ENCODE peak calls at places on chromosomes 7 and 10, in six cellular contexts. O is lower leg skin, X is Calu3, V is epithelial cell of esophagus, Q is HFF-Myc, A is OCI-LY7. S is an unnamed sample.

GRCh38 chr10:110989016-110989415 is 69.6 kb downstream of the SHOC2 start:
- DNase-seq in A (no peak), Q (no peak), V (peak), O (no peak), X (no peak), S (no peak)

GRCh38 chr10:6091630-6092029 is 2.8 kb downstream of the RBM17 start:
- DNase-seq in X (no peak), V (no peak), O (no peak), A (peak), Q (no peak), S (no peak)

GRCh38 chr7:130822642-130823041 is 88.6 kb upstream of the KLF14 start:
- DNase-seq in X (no peak), Q (no peak), O (no peak), A (no peak), V (no peak), S (no peak)

GRCh38 chr7:77824636-77825035 is 26.1 kb downstream of the PHTF2 start:
- DNase-seq in O (no peak), A (no peak), V (no peak), X (no peak), Q (no peak), S (no peak)

GRCh38 chr10:3902809-3903410 is 117.9 kb upstream of the KLF6 start:
- DNase-seq in A (no peak), X (no peak), O (no peak), V (peak), Q (no peak), S (no peak)

GRCh38 chr7:130139193-130139950 is 65.8 kb downstream of the TMEM209 start:
- DNase-seq in A (no peak), Q (no peak), V (no peak), O (no peak), X (no peak), S (peak)

GRCh38 chr10:4354382-4354812 is 471.6 kb upstream of the AKR1E2 start:
- DNase-seq in V (peak), Q (peak), O (no peak), A (no peak), X (peak), S (no peak)

GRCh38 chr10:117948493-117948892 is 98.2 kb downstream of the RAB11FIP2 start:
- DNase-seq in A (no peak), O (no peak), V (no peak), Q (no peak), X (no peak), S (no peak)

GRCh38 chr10:122149138-122149606 is 121.9 kb upstream of the BTBD16 start:
- DNase-seq in Q (no peak), A (no peak), O (peak), V (no peak), X (no peak), S (no peak)

GRCh38 chr10:105605873-105606272 is 964.8 kb downstream of the SORCS3 start:
- DNase-seq in O (no peak), V (no peak), X (no peak), A (no peak), Q (no peak), S (no peak)

GRCh38 chr10:11135709-11136108 is 118.0 kb downstream of the CELF2 start:
- DNase-seq in X (no peak), Q (no peak), A (no peak), V (no peak), O (no peak), S (no peak)

GRCh38 chr10:1156921-1157614 is 100.9 kb downstream of the WDR37 start:
- DNase-seq in X (no peak), O (peak), Q (no peak), V (no peak), A (no peak), S (peak)

GRCh38 chr10:129963831-129964501 is at the start of gene EBF3:
- DNase-seq in Q (no peak), A (no peak), O (peak), X (peak), V (peak), S (peak)

GRCh38 chr7:45930967-45931366 is 9.9 kb upstream of the IGFBP3 start:
- DNase-seq in X (no peak), A (no peak), Q (no peak), O (no peak), V (no peak), S (no peak)

GRCh38 chr7:69717221-69717620 is 118.9 kb downstream of the AUTS2 start:
- DNase-seq in X (no peak), A (no peak), O (no peak), V (no peak), Q (no peak), S (no peak)

GRCh38 chr10:79638318-79638717 is 27.6 kb downstream of the SFTPA1 start:
- DNase-seq in Q (no peak), O (no peak), X (no peak), A (no peak), V (no peak), S (no peak)

GRCh38 chr7:5597772-5598171 is 174.1 kb upstream of the TNRC18 start:
- DNase-seq in A (no peak), X (no peak), V (no peak), Q (no peak), O (no peak), S (no peak)

GRCh38 chr7:148149730-148150129 is 440.8 kb upstream of the C7orf33 start:
- DNase-seq in Q (no peak), O (no peak), V (no peak), A (no peak), X (no peak), S (no peak)

GRCh38 chr7:148148456-148148855 is 442.1 kb upstream of the C7orf33 start:
- DNase-seq in A (no peak), O (no peak), Q (no peak), X (no peak), V (no peak), S (no peak)

GRCh38 chr7:148155826-148156225 is 434.7 kb upstream of the C7orf33 start:
- DNase-seq in X (no peak), Q (no peak), V (no peak), O (no peak), A (no peak), S (no peak)

GRCh38 chr7:148153611-148154010 is 437.0 kb upstream of the C7orf33 start:
- DNase-seq in O (no peak), V (no peak), A (no peak), Q (no peak), X (no peak), S (no peak)

DNA sequence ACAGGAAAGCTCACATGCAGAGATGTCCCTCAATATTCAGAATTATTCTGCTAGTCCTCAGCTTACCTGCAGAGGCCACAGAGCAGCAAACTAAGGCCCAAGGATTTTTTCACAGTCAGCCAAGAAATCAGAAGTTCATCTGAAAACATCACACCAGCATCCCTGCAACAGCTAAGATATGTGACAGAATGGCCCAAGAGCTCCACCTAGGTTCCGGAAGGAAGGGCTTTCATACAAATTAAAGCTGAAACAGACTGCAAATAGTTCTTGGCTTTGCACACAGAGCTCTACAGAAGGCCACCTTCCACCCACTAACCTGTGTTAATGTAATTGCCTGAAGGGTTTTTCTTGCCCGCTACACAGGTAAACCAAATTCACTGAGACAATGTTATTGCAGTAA is 438.8 kb upstream of the C7orf33 start:
- DNase-seq in X (no peak), Q (no peak), V (no peak), A (no peak), O (no peak), S (no peak)
- TF ChIP-seq CTCF in X (no peak), Q (no peak), V (no peak), A (peak), O (no peak), S (no peak)

DNA sequence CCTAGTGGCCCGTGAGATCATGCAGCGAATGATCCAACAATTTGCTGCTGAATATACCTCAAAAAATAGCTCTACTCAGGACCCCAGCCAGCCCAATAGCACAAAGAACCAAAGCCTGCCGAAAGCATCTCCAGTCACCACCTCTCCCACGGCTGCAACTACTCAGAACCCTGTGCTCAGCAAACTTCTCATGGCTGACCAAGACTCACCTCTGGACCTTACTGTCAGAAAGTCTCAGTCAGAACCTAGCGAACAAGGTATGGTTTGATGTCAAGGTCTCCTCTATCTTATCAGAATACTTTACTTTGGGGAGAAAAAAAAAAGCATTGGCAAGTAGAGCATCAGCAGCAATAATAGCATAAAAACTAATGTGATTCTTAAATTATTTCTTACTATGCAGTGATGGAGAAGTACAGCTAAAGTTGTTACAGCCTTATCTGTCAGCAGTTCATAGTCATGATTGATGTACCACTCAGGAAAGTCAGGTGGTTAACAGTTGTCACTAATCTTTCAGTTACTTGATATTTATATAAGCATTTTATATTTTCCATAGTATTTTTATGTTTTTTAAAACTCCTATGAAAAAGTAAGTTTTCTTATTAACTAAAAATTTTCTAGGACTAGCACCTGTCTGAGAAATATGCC is 117.1 kb downstream of the LCOR start:
- DNase-seq in A (no peak), O (no peak), Q (no peak), V (no peak), X (no peak), S (no peak)
- TF ChIP-seq CTCF in A (no peak), O (no peak), Q (no peak), V (no peak), X (no peak), S (no peak)

GRCh38 chr10:69361303-69361614 is 55.5 kb downstream of the TACR2 start:
- DNase-seq in A (no peak), O (no peak), V (no peak), X (no peak), Q (no peak), S (no peak)

GRCh38 chr10:69363666-69364065 is 53.1 kb downstream of the TACR2 start:
- DNase-seq in X (no peak), V (peak), Q (no peak), O (no peak), A (no peak), S (no peak)

GRCh38 chr10:69362471-69362954 is 54.2 kb downstream of the TACR2 start:
- DNase-seq in Q (no peak), O (no peak), X (peak), A (no peak), V (peak), S (no peak)

GRCh38 chr10:69367469-69367868 is 49.2 kb downstream of the TACR2 start:
- DNase-seq in X (no peak), O (no peak), V (no peak), A (no peak), Q (no peak), S (no peak)

GRCh38 chr10:69364232-69364631 is 52.5 kb downstream of the TACR2 start:
- DNase-seq in V (no peak), X (no peak), Q (no peak), A (no peak), O (no peak), S (no peak)
- TF ChIP-seq CTCF in V (no peak), X (no peak), Q (no peak), A (peak), O (no peak), S (no peak)

GRCh38 chr7:47089068-47089417 is 492.9 kb downstream of the TNS3 start:
- DNase-seq in V (no peak), X (no peak), A (no peak), O (no peak), Q (no peak), S (no peak)
- TF ChIP-seq CTCF in V (no peak), X (no peak), A (peak), O (no peak), Q (no peak), S (no peak)

GRCh38 chr7:149375234-149376008 is 85.4 kb downstream of the ZNF777 start:
- DNase-seq in A (no peak), X (no peak), V (no peak), Q (no peak), O (no peak), S (no peak)

GRCh38 chr7:149385195-149385955 is 75.5 kb downstream of the ZNF777 start:
- DNase-seq in A (no peak), Q (no peak), V (no peak), O (no peak), X (no peak), S (no peak)

GRCh38 chr7:149379625-149380024 is 81.2 kb downstream of the ZNF777 start:
- DNase-seq in O (no peak), Q (no peak), X (no peak), V (no peak), A (no peak), S (no peak)

GRCh38 chr7:149377386-149377785 is 83.5 kb downstream of the ZNF777 start:
- DNase-seq in O (no peak), Q (no peak), V (no peak), A (no peak), X (no peak), S (no peak)

DNA sequence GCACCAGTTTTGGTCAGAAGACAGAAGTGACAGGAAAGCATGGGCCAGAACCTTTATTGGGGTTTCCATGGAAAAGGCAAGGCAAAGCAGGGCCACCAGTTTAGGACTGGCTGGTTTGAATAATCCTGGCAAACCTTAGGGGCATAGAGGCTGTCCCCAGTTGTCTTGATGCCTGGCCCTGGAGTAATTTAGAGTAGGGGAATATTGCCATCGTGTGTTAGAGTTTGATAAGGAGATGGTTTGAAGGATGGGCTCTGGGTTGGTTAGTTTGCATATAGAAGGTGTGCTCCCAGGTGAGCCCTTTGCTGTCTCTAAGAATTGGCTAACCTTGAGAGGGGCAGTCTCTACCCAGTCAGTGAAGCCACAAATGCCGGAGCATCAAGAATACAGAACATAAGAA is 79.6 kb downstream of the ZNF777 start:
- DNase-seq in V (no peak), O (no peak), A (peak), Q (no peak), X (no peak), S (no peak)
- TF ChIP-seq CTCF in V (peak), O (no peak), A (no peak), Q (no peak), X (no peak), S (no peak)

GRCh38 chr7:2108501-2109250 is 124.1 kb downstream of the MAD1L1 start:
- DNase-seq in O (no peak), V (no peak), X (no peak), Q (no peak), A (peak), S (no peak)
- TF ChIP-seq CTCF in O (no peak), V (no peak), X (no peak), Q (no peak), A (peak), S (no peak)

S was measured in osteocyte.